ENCODE peak calls at places on chromosomes 6 and 20, in six cellular contexts. One of them, this sample, is unnamed.

GRCh38 chr20:42604998-42605970 is 584.4 kb downstream of the PTPRT start:
- DNase-seq in left ventricle myocardium inferior: no peak
- DNase-seq in Karpas-422: no peak
- DNase-seq in colonic mucosa: no peak
- DNase-seq in cardiac muscle cell: no peak
- DNase-seq in astrocyte: no peak
- DNase-seq in this sample: no peak

GRCh38 chr6:7725412-7725811 is 487 bp upstream of the BMP6 start:
- DNase-seq in Karpas-422: peak; percentile 29
- DNase-seq in cardiac muscle cell: no peak
- DNase-seq in colonic mucosa: no peak
- DNase-seq in left ventricle myocardium inferior: no peak
- DNase-seq in astrocyte: no peak
- DNase-seq in this sample: no peak

GRCh38 chr20:14955396-14955795 is 618.0 kb upstream of the FLRT3 start:
- DNase-seq in astrocyte: no peak
- DNase-seq in left ventricle myocardium inferior: no peak
- DNase-seq in cardiac muscle cell: no peak
- DNase-seq in Karpas-422: no peak
- DNase-seq in colonic mucosa: no peak
- DNase-seq in this sample: no peak

GRCh38 chr20:54585222-54585621 is 109.8 kb downstream of the DOK5 start:
- DNase-seq in Karpas-422: no peak
- DNase-seq in left ventricle myocardium inferior: no peak
- DNase-seq in colonic mucosa: no peak
- DNase-seq in cardiac muscle cell: no peak
- DNase-seq in astrocyte: no peak
- DNase-seq in this sample: no peak

GRCh38 chr6:168376120-168376519 is 56.5 kb upstream of the DACT2 start:
- DNase-seq in Karpas-422: no peak
- DNase-seq in colonic mucosa: no peak
- DNase-seq in astrocyte: no peak
- DNase-seq in left ventricle myocardium inferior: no peak
- DNase-seq in cardiac muscle cell: no peak
- DNase-seq in this sample: no peak

GRCh38 chr6:170026272-170027110 is 264.4 kb downstream of the DLL1 start:
- DNase-seq in left ventricle myocardium inferior: no peak
- DNase-seq in colonic mucosa: peak; percentile 45
- DNase-seq in Karpas-422: no peak
- DNase-seq in astrocyte: no peak
- DNase-seq in cardiac muscle cell: no peak
- DNase-seq in this sample: peak; percentile 90

GRCh38 chr20:58870293-58871014 is 17.9 kb downstream of the GNAS start:
- DNase-seq in astrocyte: no peak
- DNase-seq in left ventricle myocardium inferior: peak; percentile 57
- DNase-seq in Karpas-422: peak; percentile 67
- DNase-seq in colonic mucosa: peak; percentile 76
- DNase-seq in cardiac muscle cell: peak; percentile 80
- DNase-seq in this sample: peak; percentile 91

GRCh38 chr6:56374841-56375369 is 127.5 kb upstream of the COL21A1 start:
- DNase-seq in left ventricle myocardium inferior: no peak
- DNase-seq in colonic mucosa: no peak
- DNase-seq in Karpas-422: no peak
- DNase-seq in astrocyte: peak; percentile 61
- DNase-seq in cardiac muscle cell: no peak
- DNase-seq in this sample: no peak

GRCh38 chr6:149236584-149236983 is 80.9 kb upstream of the TAB2 start:
- DNase-seq in left ventricle myocardium inferior: no peak
- DNase-seq in cardiac muscle cell: no peak
- DNase-seq in Karpas-422: no peak
- DNase-seq in astrocyte: peak; percentile 87
- DNase-seq in colonic mucosa: no peak
- DNase-seq in this sample: no peak

GRCh38 chr20:33659341-33660034 is 2.6 kb upstream of the C20orf144 start:
- DNase-seq in colonic mucosa: peak; percentile 17
- DNase-seq in Karpas-422: no peak
- DNase-seq in cardiac muscle cell: no peak
- DNase-seq in left ventricle myocardium inferior: peak; percentile 11
- DNase-seq in astrocyte: no peak
- DNase-seq in this sample: no peak

GRCh38 chr6:170085475-170086401 is 205.1 kb downstream of the DLL1 start:
- DNase-seq in cardiac muscle cell: no peak
- DNase-seq in colonic mucosa: peak; percentile 15
- DNase-seq in astrocyte: no peak
- DNase-seq in Karpas-422: no peak
- DNase-seq in left ventricle myocardium inferior: peak; percentile 8
- DNase-seq in this sample: no peak

GRCh38 chr6:42527204-42527603 is 36.6 kb upstream of the UBR2 start:
- DNase-seq in Karpas-422: no peak
- DNase-seq in left ventricle myocardium inferior: no peak
- DNase-seq in cardiac muscle cell: no peak
- DNase-seq in astrocyte: no peak
- DNase-seq in colonic mucosa: no peak
- DNase-seq in this sample: no peak

GRCh38 chr20:60629206-60629605 is 622.9 kb upstream of the CDH4 start:
- DNase-seq in colonic mucosa: no peak
- DNase-seq in astrocyte: no peak
- DNase-seq in Karpas-422: no peak
- DNase-seq in left ventricle myocardium inferior: no peak
- DNase-seq in cardiac muscle cell: no peak
- DNase-seq in this sample: no peak

GRCh38 chr6:109082178-109082577 is 12.5 kb downstream of the SESN1 start:
- DNase-seq in astrocyte: no peak
- DNase-seq in colonic mucosa: no peak
- DNase-seq in left ventricle myocardium inferior: no peak
- DNase-seq in cardiac muscle cell: no peak
- DNase-seq in Karpas-422: no peak
- DNase-seq in this sample: no peak

DNA sequence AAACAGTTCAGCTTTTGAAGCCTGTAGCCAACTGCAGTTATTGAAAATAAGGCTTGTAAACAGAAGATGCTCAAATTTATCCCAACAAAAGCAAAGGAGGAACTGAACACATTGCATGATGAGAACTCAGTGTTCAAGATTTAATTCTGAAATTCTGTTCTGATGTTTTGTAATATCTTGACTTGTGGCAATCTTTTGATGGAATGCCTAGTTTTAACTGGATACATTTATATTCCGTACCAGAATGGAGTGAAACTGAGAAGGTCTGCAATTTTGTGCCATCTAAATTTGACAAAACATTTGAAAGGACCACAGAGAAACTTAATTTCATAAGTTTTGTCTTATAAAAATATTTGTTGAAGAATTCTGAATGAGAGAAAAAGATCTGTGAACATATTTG is 17.5 kb downstream of the FYN start:
- DNase-seq in colonic mucosa: no peak
- DNase-seq in left ventricle myocardium inferior: no peak
- DNase-seq in astrocyte: no peak
- DNase-seq in cardiac muscle cell: no peak
- DNase-seq in Karpas-422: no peak
- DNase-seq in this sample: no peak
- H3K4me1 ChIP-seq in colonic mucosa: no peaks in the 10 kb centered on the region
- H3K4me1 ChIP-seq in left ventricle myocardium inferior: peaks cover 91% of the 10 kb centered on the region
- H3K4me1 ChIP-seq in astrocyte: no peaks in the 10 kb centered on the region
- H3K4me1 ChIP-seq in cardiac muscle cell: peaks cover 6% of the 10 kb centered on the region
- H3K4me1 ChIP-seq in Karpas-422: peaks cover 99% of the 10 kb centered on the region
- H3K4me1 ChIP-seq in this sample: peaks cover 10% of the 10 kb centered on the region

GRCh38 chr6:79548310-79548709 is 11.1 kb upstream of the LCA5 start:
- DNase-seq in left ventricle myocardium inferior: no peak
- DNase-seq in astrocyte: no peak
- DNase-seq in cardiac muscle cell: no peak
- DNase-seq in colonic mucosa: no peak
- DNase-seq in Karpas-422: no peak
- DNase-seq in this sample: no peak

GRCh38 chr6:79544939-79545450 is 7.8 kb upstream of the LCA5 start:
- DNase-seq in astrocyte: peak; percentile 99
- DNase-seq in colonic mucosa: peak; percentile 65
- DNase-seq in cardiac muscle cell: peak; percentile 76
- DNase-seq in left ventricle myocardium inferior: peak; percentile 56
- DNase-seq in Karpas-422: peak; percentile 50
- DNase-seq in this sample: peak; percentile 93

GRCh38 chr6:79543886-79544285 is 6.7 kb upstream of the LCA5 start:
- DNase-seq in Karpas-422: no peak
- DNase-seq in colonic mucosa: no peak
- DNase-seq in astrocyte: no peak
- DNase-seq in cardiac muscle cell: no peak
- DNase-seq in left ventricle myocardium inferior: no peak
- DNase-seq in this sample: no peak

GRCh38 chr6:79544299-79544927 is 7.2 kb upstream of the LCA5 start:
- DNase-seq in Karpas-422: no peak
- DNase-seq in colonic mucosa: no peak
- DNase-seq in cardiac muscle cell: peak; percentile 10
- DNase-seq in left ventricle myocardium inferior: no peak
- DNase-seq in astrocyte: peak; percentile 89
- DNase-seq in this sample: no peak

GRCh38 chr6:79546186-79546585 is 9.0 kb upstream of the LCA5 start:
- DNase-seq in left ventricle myocardium inferior: no peak
- DNase-seq in astrocyte: peak; percentile 72
- DNase-seq in colonic mucosa: no peak
- DNase-seq in Karpas-422: no peak
- DNase-seq in cardiac muscle cell: no peak
- DNase-seq in this sample: no peak
- H3K27ac ChIP-seq in left ventricle myocardium inferior: peak overlapping the region; percentile 72
- H3K27ac ChIP-seq in astrocyte: peak overlapping the region; percentile 94
- H3K27ac ChIP-seq in colonic mucosa: no peak overlapping the region
- H3K27ac ChIP-seq in Karpas-422: no peak overlapping the region
- H3K27ac ChIP-seq in cardiac muscle cell: no peak overlapping the region
- H3K27ac ChIP-seq in this sample: peak overlapping the region; percentile 86

DNA sequence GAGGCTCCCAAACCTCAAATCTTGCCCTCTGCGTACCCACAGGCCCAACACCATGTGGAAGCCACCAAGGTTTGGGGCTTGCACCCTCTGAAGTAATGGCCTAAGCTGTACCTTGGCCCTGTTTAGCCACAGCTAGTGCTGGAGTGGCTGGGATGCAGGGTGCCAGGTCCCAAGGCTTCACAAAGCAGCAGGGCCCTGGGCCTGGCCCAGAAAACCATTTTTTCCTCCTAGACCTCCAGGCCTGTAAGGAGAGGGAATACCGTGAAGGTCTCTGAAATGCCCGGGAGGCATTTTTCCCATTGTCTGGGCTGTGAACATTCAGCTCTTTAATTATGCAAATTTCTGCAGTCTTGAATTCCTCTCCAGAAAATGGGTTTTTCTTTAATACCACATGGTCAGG is 223.7 kb upstream of the CCN2 start:
- DNase-seq in astrocyte: no peak
- DNase-seq in colonic mucosa: no peak
- DNase-seq in left ventricle myocardium inferior: no peak
- DNase-seq in Karpas-422: no peak
- DNase-seq in cardiac muscle cell: no peak
- DNase-seq in this sample: no peak
- H3K27me3 ChIP-seq in astrocyte: no peaks in the 10 kb centered on the region
- H3K27me3 ChIP-seq in colonic mucosa: no peaks in the 10 kb centered on the region
- H3K27me3 ChIP-seq in left ventricle myocardium inferior: no peaks in the 10 kb centered on the region
- H3K27me3 ChIP-seq in Karpas-422: no peaks in the 10 kb centered on the region
- H3K27me3 ChIP-seq in cardiac muscle cell: no peaks in the 10 kb centered on the region
- H3K27me3 ChIP-seq in this sample: no peaks in the 10 kb centered on the region

GRCh38 chr6:107646176-107646575 is 156.3 kb downstream of the SOBP start:
- DNase-seq in cardiac muscle cell: no peak
- DNase-seq in left ventricle myocardium inferior: peak; percentile 72
- DNase-seq in colonic mucosa: peak; percentile 37
- DNase-seq in Karpas-422: no peak
- DNase-seq in astrocyte: no peak
- DNase-seq in this sample: no peak

GRCh38 chr6:107647439-107647948 is 157.6 kb downstream of the SOBP start:
- DNase-seq in colonic mucosa: no peak
- DNase-seq in cardiac muscle cell: no peak
- DNase-seq in astrocyte: no peak
- DNase-seq in Karpas-422: no peak
- DNase-seq in left ventricle myocardium inferior: no peak
- DNase-seq in this sample: no peak

GRCh38 chr6:107644513-107644912 is 154.6 kb downstream of the SOBP start:
- DNase-seq in left ventricle myocardium inferior: no peak
- DNase-seq in cardiac muscle cell: no peak
- DNase-seq in colonic mucosa: no peak
- DNase-seq in astrocyte: no peak
- DNase-seq in Karpas-422: no peak
- DNase-seq in this sample: peak; percentile 18

GRCh38 chr6:107646776-107647438 is 157.0 kb downstream of the SOBP start:
- DNase-seq in cardiac muscle cell: no peak
- DNase-seq in colonic mucosa: no peak
- DNase-seq in astrocyte: no peak
- DNase-seq in Karpas-422: no peak
- DNase-seq in left ventricle myocardium inferior: no peak
- DNase-seq in this sample: no peak

GRCh38 chr6:107645740-107646139 is 155.8 kb downstream of the SOBP start:
- DNase-seq in astrocyte: no peak
- DNase-seq in cardiac muscle cell: no peak
- DNase-seq in left ventricle myocardium inferior: no peak
- DNase-seq in colonic mucosa: no peak
- DNase-seq in Karpas-422: no peak
- DNase-seq in this sample: no peak
- H3K4me1 ChIP-seq in astrocyte: no peaks in the 10 kb centered on the region
- H3K4me1 ChIP-seq in cardiac muscle cell: peaks cover 5% of the 10 kb centered on the region
- H3K4me1 ChIP-seq in left ventricle myocardium inferior: peaks cover 50% of the 10 kb centered on the region
- H3K4me1 ChIP-seq in colonic mucosa: no peaks in the 10 kb centered on the region
- H3K4me1 ChIP-seq in Karpas-422: peaks cover 39% of the 10 kb centered on the region
- H3K4me1 ChIP-seq in this sample: peaks cover 8% of the 10 kb centered on the region

DNA sequence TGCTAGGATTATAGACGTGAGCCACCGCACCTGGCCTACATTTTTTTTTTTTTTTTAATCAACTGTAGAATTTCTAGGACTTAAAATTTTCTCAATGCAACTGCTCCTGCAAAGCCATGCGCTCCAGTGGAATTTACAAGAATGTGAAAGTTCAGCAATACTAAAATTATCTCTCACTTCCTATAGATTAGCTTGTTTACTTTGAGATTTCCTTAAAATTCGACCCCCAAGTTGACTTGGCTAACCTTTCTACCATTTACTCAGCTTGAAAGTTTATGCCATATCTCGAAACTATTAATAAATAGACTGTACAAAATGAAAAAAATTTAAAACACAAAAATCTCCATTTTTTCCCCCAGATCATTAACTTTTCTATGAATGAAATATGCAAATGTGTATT is 64.3 kb downstream of the ZBTB2 start:
- DNase-seq in left ventricle myocardium inferior: no peak
- DNase-seq in cardiac muscle cell: no peak
- DNase-seq in Karpas-422: no peak
- DNase-seq in astrocyte: no peak
- DNase-seq in colonic mucosa: no peak
- DNase-seq in this sample: no peak
- H3K27ac ChIP-seq in left ventricle myocardium inferior: no peak overlapping the region
- H3K27ac ChIP-seq in cardiac muscle cell: no peak overlapping the region
- H3K27ac ChIP-seq in Karpas-422: no peak overlapping the region
- H3K27ac ChIP-seq in astrocyte: no peak overlapping the region
- H3K27ac ChIP-seq in colonic mucosa: no peak overlapping the region
- H3K27ac ChIP-seq in this sample: peak overlapping the region; percentile 1

DNA sequence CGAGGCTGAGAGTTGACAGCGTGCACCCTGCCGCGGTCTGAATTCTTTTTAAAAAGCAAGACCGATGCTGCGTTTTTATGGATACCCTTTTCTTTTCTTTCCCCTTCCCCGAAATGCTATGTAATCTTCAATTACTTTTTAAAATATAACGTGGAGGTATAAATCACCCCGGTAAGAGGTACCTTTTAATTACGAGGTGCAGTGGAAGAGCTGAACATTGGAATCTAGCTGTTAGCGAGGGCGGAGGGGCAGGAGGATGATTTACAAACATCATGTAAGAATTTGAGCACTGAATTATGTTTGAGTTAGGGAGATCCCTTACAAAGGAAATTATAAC is 1.2 kb downstream of the EYA2 start:
- DNase-seq in Karpas-422: no peak
- DNase-seq in astrocyte: no peak
- DNase-seq in left ventricle myocardium inferior: no peak
- DNase-seq in colonic mucosa: no peak
- DNase-seq in cardiac muscle cell: no peak
- DNase-seq in this sample: no peak
- H3K27me3 ChIP-seq in Karpas-422: no peaks in the 10 kb centered on the region
- H3K27me3 ChIP-seq in astrocyte: peaks cover 70% of the 10 kb centered on the region
- H3K27me3 ChIP-seq in left ventricle myocardium inferior: peaks cover 83% of the 10 kb centered on the region
- H3K27me3 ChIP-seq in colonic mucosa: no peaks in the 10 kb centered on the region
- H3K27me3 ChIP-seq in cardiac muscle cell: peaks cover 47% of the 10 kb centered on the region
- H3K27me3 ChIP-seq in this sample: peaks cover 79% of the 10 kb centered on the region

GRCh38 chr20:32357869-32358631 is at the start of gene ASXL1:
- DNase-seq in astrocyte: peak; percentile 92
- DNase-seq in left ventricle myocardium inferior: peak; percentile 98
- DNase-seq in colonic mucosa: peak; percentile 96
- DNase-seq in Karpas-422: peak; percentile 98
- DNase-seq in cardiac muscle cell: peak; percentile 99
- DNase-seq in this sample: peak; percentile 97
- H3K4me1 ChIP-seq in astrocyte: peaks cover 26% of the 10 kb centered on the region
- H3K4me1 ChIP-seq in left ventricle myocardium inferior: peaks cover 55% of the 10 kb centered on the region
- H3K4me1 ChIP-seq in colonic mucosa: peaks cover 4% of the 10 kb centered on the region
- H3K4me1 ChIP-seq in Karpas-422: peaks cover 73% of the 10 kb centered on the region
- H3K4me1 ChIP-seq in cardiac muscle cell: peaks cover 19% of the 10 kb centered on the region
- H3K4me1 ChIP-seq in this sample: peaks cover 50% of the 10 kb centered on the region